ENCODE peak calls at places on chromosome 13, in eight cellular contexts. O is NCI-H1092, K is substantia nigra, Q is bronchial epithelial cell, N is IMR-90, I is aorta, T is LoVo, L is erythroblast. R is an unnamed sample.

GRCh38 chr13:31168166-31168565 is 6.5 kb upstream of the HSPH1 start:
- DNase-seq in O (no peak), K (no peak), Q (no peak), N (no peak), I (no peak), T (no peak), L (no peak), R (no peak)

GRCh38 chr13:90686438-90686837 is 661.0 kb upstream of the MIR17HG start:
- DNase-seq in O (no peak), K (no peak), Q (peak), N (peak), I (no peak), T (no peak), L (no peak), R (no peak)

GRCh38 chr13:99005609-99006008 is 27.7 kb upstream of the DOCK9 start:
- DNase-seq in O (no peak), K (no peak), Q (no peak), N (no peak), I (no peak), T (no peak), L (peak), R (no peak)

GRCh38 chr13:32075150-32075851 is 43.7 kb downstream of the FRY start:
- DNase-seq in O (no peak), K (no peak), Q (no peak), N (no peak), I (no peak), T (no peak), L (no peak), R (no peak)

GRCh38 chr13:102401305-102401704 is 543 bp downstream of the FGF14 start:
- DNase-seq in O (no peak), K (no peak), Q (peak), N (no peak), I (no peak), T (no peak), L (no peak), R (no peak)

GRCh38 chr13:98581971-98582702 is 5.2 kb upstream of the STK24 start:
- DNase-seq in O (peak), K (no peak), Q (peak), N (peak), I (no peak), T (no peak), L (no peak), R (no peak)

GRCh38 chr13:105139048-105139379 is 1396.4 kb downstream of the EFNB2 start:
- DNase-seq in O (no peak), K (no peak), Q (no peak), N (no peak), I (no peak), T (no peak), L (peak), R (no peak)

GRCh38 chr13:60931858-60932546 is 483.6 kb downstream of the PCDH20 start:
- DNase-seq in O (no peak), K (no peak), Q (peak), N (no peak), I (no peak), T (no peak), L (no peak), R (no peak)

GRCh38 chr13:45953082-45953481 is 99.5 kb downstream of the ZC3H13 start:
- DNase-seq in O (no peak), K (no peak), Q (no peak), N (no peak), I (no peak), T (no peak), L (no peak), R (no peak)

GRCh38 chr13:102548811-102549210 is 48.0 kb upstream of the TPP2 start:
- DNase-seq in O (no peak), K (no peak), Q (peak), N (no peak), I (no peak), T (no peak), L (no peak), R (no peak)

GRCh38 chr13:95643814-95644598 is 500 bp downstream of the DZIP1 start:
- DNase-seq in O (peak), K (peak), Q (no peak), N (peak), I (peak), T (no peak), L (peak), R (peak)

GRCh38 chr13:108427355-108427754 is 157.8 kb downstream of the TNFSF13B start:
- DNase-seq in O (no peak), K (no peak), Q (peak), N (no peak), I (no peak), T (no peak), L (no peak), R (no peak)

GRCh38 chr13:33312150-33312908 is 26.8 kb upstream of the STARD13 start:
- DNase-seq in O (no peak), K (no peak), Q (peak), N (peak), I (no peak), T (no peak), L (no peak), R (no peak)

GRCh38 chr13:63085851-63086250 is 1670.2 kb upstream of the PCDH20 start:
- DNase-seq in O (no peak), K (no peak), Q (no peak), N (no peak), I (no peak), T (no peak), L (no peak), R (no peak)

GRCh38 chr13:18921063-18921462 is 260.6 kb downstream of the TUBA3C start:
- DNase-seq in O (no peak), K (no peak), Q (no peak), N (no peak), I (no peak), T (no peak), L (no peak), R (no peak)

GRCh38 chr13:104382941-104383340 is 1316.7 kb upstream of the SLC10A2 start:
- DNase-seq in O (no peak), K (no peak), Q (peak), N (peak), I (no peak), T (no peak), L (no peak), R (no peak)

GRCh38 chr13:51500687-51501086 is 47.9 kb upstream of the INTS6 start:
- DNase-seq in O (no peak), K (no peak), Q (no peak), N (no peak), I (no peak), T (no peak), L (no peak), R (no peak)

GRCh38 chr13:49938921-49939320 is 2.8 kb upstream of the SPRYD7 start:
- DNase-seq in O (no peak), K (no peak), Q (no peak), N (no peak), I (no peak), T (peak), L (no peak), R (no peak)

GRCh38 chr13:100895656-100896055 is 221.1 kb upstream of the TMTC4 start:
- DNase-seq in O (no peak), K (no peak), Q (no peak), N (no peak), I (no peak), T (no peak), L (no peak), R (no peak)

GRCh38 chr13:106083620-106084350 is 451.7 kb downstream of the EFNB2 start:
- DNase-seq in O (no peak), K (peak), Q (peak), N (peak), I (no peak), T (no peak), L (peak), R (peak)

GRCh38 chr13:111336666-111337065 is 16.2 kb downstream of the TEX29 start:
- DNase-seq in O (no peak), K (no peak), Q (no peak), N (peak), I (no peak), T (no peak), L (no peak), R (no peak)

GRCh38 chr13:103935117-103935516 is 868.9 kb upstream of the SLC10A2 start:
- DNase-seq in O (no peak), K (no peak), Q (no peak), N (no peak), I (no peak), T (no peak), L (no peak), R (no peak)

GRCh38 chr13:44305845-44306244 is 67.8 kb upstream of the SERP2 start:
- DNase-seq in O (peak), K (no peak), Q (peak), N (peak), I (no peak), T (no peak), L (no peak), R (no peak)

GRCh38 chr13:23140492-23140891 is 40.3 kb upstream of the SGCG start:
- DNase-seq in O (no peak), K (no peak), Q (peak), N (peak), I (no peak), T (peak), L (no peak), R (no peak)

GRCh38 chr13:27969073-27969865 is at the start of gene CDX2:
- DNase-seq in O (no peak), K (no peak), Q (no peak), N (no peak), I (no peak), T (peak), L (no peak), R (no peak)

GRCh38 chr13:97495678-97496077 is 61.7 kb downstream of the RAP2A start:
- DNase-seq in O (no peak), K (no peak), Q (peak), N (no peak), I (no peak), T (no peak), L (no peak), R (no peak)

GRCh38 chr13:97944396-97945029 is 9.0 kb upstream of the IPO5 start:
- DNase-seq in O (no peak), K (no peak), Q (peak), N (peak), I (no peak), T (no peak), L (no peak), R (no peak)

GRCh38 chr13:47672245-47672975 is 328.7 kb downstream of the SUCLA2 start:
- DNase-seq in O (no peak), K (no peak), Q (no peak), N (no peak), I (no peak), T (no peak), L (no peak), R (no peak)

GRCh38 chr13:23707674-23708073 is 137.5 kb downstream of the TNFRSF19 start:
- DNase-seq in O (no peak), K (no peak), Q (peak), N (peak), I (no peak), T (no peak), L (peak), R (no peak)

GRCh38 chr13:42258747-42259146 is 13.2 kb upstream of the AKAP11 start:
- DNase-seq in O (no peak), K (no peak), Q (no peak), N (no peak), I (no peak), T (no peak), L (no peak), R (no peak)

GRCh38 chr13:46386996-46387851 is at the start of gene RUBCNL:
- DNase-seq in O (no peak), K (no peak), Q (peak), N (no peak), I (peak), T (peak), L (peak), R (no peak)

GRCh38 chr13:99800951-99801350 is 170.6 kb downstream of the ZIC5 start:
- DNase-seq in O (peak), K (no peak), Q (no peak), N (no peak), I (no peak), T (no peak), L (no peak), R (no peak)